ENCODE peak calls at places on chromosomes 2 and 18, in ten cellular contexts. W is OCI-LY7, H is GM12864, O is astrocyte of the spinal cord, U is foreskin fibroblast, I is esophagus squamous epithelium, Q is gastrocnemius medialis, Y is PC-9, B is AG04449, E is lower leg skin. P is an unnamed sample.

GRCh38 chr2:205755923-205756322 is 73.6 kb downstream of the NRP2 start:
- DNase-seq in U (peak), I (no peak), O (peak), W (no peak), Y (no peak), H (no peak), Q (peak), E (no peak), B (no peak), P (no peak)

GRCh38 chr2:36562973-36563532 is 34.9 kb downstream of the FEZ2 start:
- DNase-seq in O (no peak), Q (no peak), U (peak), H (no peak), Y (peak), W (no peak), I (no peak), B (no peak), E (no peak), P (peak)

GRCh38 chr2:191833356-191833755 is 13.5 kb downstream of the CAVIN2 start:
- DNase-seq in H (no peak), O (no peak), Y (no peak), I (no peak), U (no peak), Q (no peak), E (no peak), W (no peak), B (no peak), P (no peak)

GRCh38 chr2:58030789-58031188 is 15.8 kb upstream of the VRK2 start:
- DNase-seq in I (no peak), H (no peak), W (no peak), O (peak), E (no peak), Y (no peak), Q (no peak), B (no peak), U (peak), P (peak)

GRCh38 chr2:217972037-217972436 is 30.8 kb downstream of the TNS1 start:
- DNase-seq in H (no peak), U (no peak), B (no peak), O (no peak), Y (no peak), W (no peak), Q (no peak), I (no peak), E (no peak), P (no peak)

GRCh38 chr2:58133395-58133794 is 86.8 kb downstream of the VRK2 start:
- DNase-seq in W (no peak), I (no peak), Y (no peak), B (no peak), O (peak), U (peak), Q (no peak), E (no peak), H (no peak), P (peak)

GRCh38 chr2:42795871-42796301 is 3.5 kb upstream of the HAAO start:
- DNase-seq in U (peak), Y (no peak), E (peak), Q (no peak), W (no peak), O (no peak), I (no peak), H (no peak), B (no peak), P (peak)

GRCh38 chr2:238162516-238163441 is 4.0 kb downstream of the ERFE start:
- DNase-seq in B (no peak), U (no peak), W (no peak), H (no peak), E (no peak), O (peak), Q (peak), Y (no peak), I (no peak), P (no peak)

GRCh38 chr2:227462463-227462951 is 9.4 kb upstream of the AGFG1 start:
- DNase-seq in O (no peak), I (no peak), H (no peak), W (no peak), Y (peak), U (no peak), B (no peak), E (no peak), Q (no peak), P (no peak)

GRCh38 chr2:38524580-38524979 is 78.1 kb downstream of the HNRNPLL start:
- DNase-seq in B (no peak), Y (no peak), Q (no peak), I (no peak), W (peak), U (no peak), O (no peak), E (no peak), H (no peak), P (no peak)

GRCh38 chr18:57052173-57052572 is 94.7 kb upstream of the BOD1L2 start:
- DNase-seq in E (no peak), O (no peak), Q (no peak), U (no peak), I (no peak), H (no peak), B (no peak), Y (no peak), W (no peak), P (no peak)

GRCh38 chr2:160368988-160369935 is 124.3 kb downstream of the RBMS1 start:
- DNase-seq in O (peak), B (no peak), Q (no peak), U (peak), W (no peak), H (no peak), E (no peak), Y (no peak), I (no peak), P (peak)

GRCh38 chr2:122261923-122262322 is 506.5 kb downstream of the TSN start:
- DNase-seq in H (no peak), Y (no peak), B (no peak), O (no peak), U (no peak), E (no peak), W (no peak), Q (no peak), I (no peak), P (peak)

GRCh38 chr2:24909555-24910177 is 10.4 kb downstream of the ADCY3 start:
- DNase-seq in I (no peak), W (no peak), Q (no peak), H (no peak), U (peak), E (no peak), B (peak), O (peak), Y (no peak), P (peak)

GRCh38 chr2:88658890-88659881 is 31.9 kb upstream of the EIF2AK3 start:
- DNase-seq in B (no peak), W (no peak), Q (peak), O (peak), Y (peak), U (peak), I (no peak), E (no peak), H (no peak), P (peak)

GRCh38 chr2:160752475-160753330 is 259.1 kb upstream of the RBMS1 start:
- DNase-seq in W (no peak), H (no peak), U (peak), O (peak), E (no peak), I (no peak), Y (peak), Q (no peak), B (no peak), P (peak)

GRCh38 chr18:22200611-22201225 is 31.3 kb downstream of the GATA6 start:
- DNase-seq in B (no peak), W (no peak), Q (no peak), E (no peak), I (no peak), O (no peak), U (no peak), H (no peak), Y (no peak), P (no peak)

GRCh38 chr2:130806370-130806769 is 30.3 kb upstream of the ARHGEF4 start:
- DNase-seq in U (no peak), W (no peak), Q (no peak), O (no peak), Y (no peak), H (no peak), B (no peak), I (no peak), E (peak), P (no peak)

GRCh38 chr18:13437801-13438506 is 219.4 kb downstream of the LDLRAD4 start:
- DNase-seq in Y (no peak), B (no peak), O (no peak), W (peak), U (no peak), H (no peak), E (no peak), Q (no peak), I (no peak), P (no peak)

GRCh38 chr2:240604291-240604938 is 17.9 kb downstream of the CAPN10 start:
- DNase-seq in O (peak), Q (peak), B (no peak), E (peak), Y (peak), U (peak), H (no peak), W (peak), I (no peak), P (peak)

GRCh38 chr2:45992021-45992745 is 305.0 kb upstream of the EPAS1 start:
- DNase-seq in E (peak), H (no peak), W (no peak), Q (peak), O (peak), I (no peak), U (peak), B (peak), Y (peak), P (peak)

GRCh38 chr2:189337648-189338047 is 103.6 kb upstream of the WDR75 start:
- DNase-seq in U (peak), W (no peak), O (peak), Y (no peak), H (no peak), Q (no peak), I (no peak), E (no peak), B (peak), P (peak)

GRCh38 chr2:96962567-96963203 is 23.7 kb downstream of the FAM178B start:
- DNase-seq in Q (no peak), H (no peak), Y (no peak), O (no peak), I (no peak), E (no peak), B (no peak), U (no peak), W (peak), P (no peak)

GRCh38 chr2:165897741-165898140 is 55.8 kb downstream of the TTC21B start:
- DNase-seq in U (no peak), E (no peak), Q (no peak), W (no peak), H (peak), I (no peak), O (no peak), Y (no peak), B (no peak), P (no peak)

GRCh38 chr2:216588771-216589363 is 44.4 kb upstream of the IGFBP2 start:
- DNase-seq in Y (no peak), W (no peak), O (no peak), H (no peak), U (no peak), I (no peak), E (no peak), B (no peak), Q (no peak), P (no peak)

GRCh38 chr18:48186084-48186798 is 222.9 kb downstream of the ZBTB7C start:
- DNase-seq in Q (no peak), E (no peak), U (no peak), W (no peak), O (no peak), Y (no peak), H (no peak), I (no peak), B (no peak), P (no peak)

GRCh38 chr2:138827426-138828054 is 47.4 kb upstream of the NXPH2 start:
- DNase-seq in Y (peak), I (no peak), H (peak), W (peak), O (peak), Q (no peak), U (peak), B (peak), E (no peak), P (peak)

GRCh38 chr18:58860747-58861224 is 3.9 kb upstream of the ZNF532 start:
- DNase-seq in B (no peak), W (no peak), Y (no peak), U (peak), Q (no peak), I (no peak), E (no peak), O (no peak), H (no peak), P (no peak)

GRCh38 chr2:136966485-136966884 is 201.1 kb downstream of the THSD7B start:
- DNase-seq in H (no peak), O (no peak), Q (no peak), W (no peak), Y (no peak), I (no peak), U (no peak), B (no peak), E (no peak), P (no peak)

GRCh38 chr2:112680666-112681101 is 34.9 kb downstream of the SLC20A1 start:
- DNase-seq in E (no peak), B (no peak), Y (no peak), O (peak), W (no peak), U (no peak), Q (no peak), H (no peak), I (no peak), P (no peak)

GRCh38 chr2:161237397-161238263 is 70.6 kb upstream of the PSMD14 start:
- DNase-seq in U (peak), E (peak), Y (no peak), W (peak), H (no peak), I (no peak), B (no peak), O (peak), Q (peak), P (peak)

DNA sequence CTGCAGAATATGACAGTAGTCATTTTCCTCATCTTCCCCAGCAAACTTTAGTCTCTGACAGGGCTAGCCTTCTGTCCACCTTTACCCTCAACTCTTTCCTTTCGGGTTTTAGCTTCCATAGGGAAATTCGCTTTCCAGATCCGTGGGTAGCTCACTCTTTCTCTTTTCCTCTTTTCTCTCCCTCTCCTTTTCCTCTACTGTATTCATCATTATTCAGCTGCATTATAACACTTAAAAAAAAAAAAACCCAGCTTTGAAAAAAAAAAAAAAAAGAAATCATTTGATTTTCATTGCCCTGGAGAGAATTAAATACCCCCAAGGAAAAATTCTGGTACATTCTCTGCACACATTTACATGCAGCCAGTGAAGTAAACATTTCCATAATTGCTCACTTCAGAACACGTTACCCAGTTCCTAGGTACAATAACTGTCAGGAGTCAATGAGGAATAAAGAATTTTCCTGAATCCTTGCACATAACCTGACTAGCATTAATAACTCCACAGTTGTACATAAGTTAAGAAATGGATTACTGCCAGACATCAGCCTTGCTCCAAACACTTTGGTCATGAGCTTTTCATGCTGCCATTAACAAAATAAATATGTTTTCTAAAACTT is 63.5 kb downstream of the ZNF521 start:
- DNase-seq in Q (no peak), I (no peak), H (no peak), Y (no peak), U (no peak), O (no peak), B (no peak), W (no peak), E (no peak), P (no peak)
- H3K4me3 ChIP-seq in Q (no peak), I (no peak), H (no peak), Y (no peak), U (no peak), O (no peak), B (peak), W (no peak), E (no peak), P (no peak)

GRCh38 chr18:32372381-32373061 is 98.2 kb downstream of the GAREM1 start:
- DNase-seq in H (no peak), W (no peak), I (no peak), Y (peak), O (no peak), Q (no peak), B (no peak), E (no peak), U (peak), P (peak)
- TF ChIP-seq CTCF in H (no peak), W (no peak), I (no peak), Y (no peak), O (no peak), Q (no peak), B (no peak), E (no peak), U (no peak), P (no peak)

GRCh38 chr2:26243643-26244478 is 571 bp downstream of the HADHA start:
- DNase-seq in Q (no peak), W (peak), H (no peak), E (peak), I (no peak), U (peak), Y (no peak), O (peak), B (no peak), P (peak)
- H3K4me3 ChIP-seq in Q (peak), W (peak), H (peak), E (peak), I (peak), U (peak), Y (peak), O (peak), B (peak), P (peak)

GRCh38 chr2:224039770-224040088 is 643 bp upstream of the SERPINE2 start:
- DNase-seq in W (no peak), Q (no peak), I (no peak), Y (no peak), U (no peak), O (no peak), H (no peak), E (no peak), B (no peak), P (no peak)
- TF ChIP-seq CTCF in W (no peak), Q (no peak), I (no peak), Y (peak), U (no peak), O (no peak), H (no peak), E (no peak), B (no peak), P (no peak)

P was measured in fibroblast of mammary gland.